ENCODE peak calls at places on chromosome 21, in five cellular contexts. One of them, this sample, is unnamed.

GRCh38 chr21:33750017-33750416 is 107.7 kb downstream of the ITSN1 start:
- DNase-seq in iPS DF 6.9: no peak
- DNase-seq in stimulated activated CD8-positive, alpha-beta memory T cell treated with anti-CD3 and anti-CD28 coated beads, Interleukin-15, amount 100 ng/mL, for 24 hours: no peak
- DNase-seq in WTC11: no peak
- DNase-seq in B cell: no peak
- DNase-seq in this sample: no peak

GRCh38 chr21:32340863-32341848 is 42.5 kb downstream of the MRAP start:
- DNase-seq in iPS DF 6.9: no peak
- DNase-seq in stimulated activated CD8-positive, alpha-beta memory T cell treated with anti-CD3 and anti-CD28 coated beads, Interleukin-15, amount 100 ng/mL, for 24 hours: no peak
- DNase-seq in WTC11: no peak
- DNase-seq in B cell: no peak
- DNase-seq in this sample: no peak

GRCh38 chr21:17828223-17828622 is 9.1 kb upstream of the C21orf91 start:
- DNase-seq in iPS DF 6.9: no peak
- DNase-seq in stimulated activated CD8-positive, alpha-beta memory T cell treated with anti-CD3 and anti-CD28 coated beads, Interleukin-15, amount 100 ng/mL, for 24 hours: no peak
- DNase-seq in WTC11: no peak
- DNase-seq in B cell: no peak
- DNase-seq in this sample: no peak

GRCh38 chr21:33026299-33026858 is 644 bp downstream of the OLIG2 start:
- DNase-seq in iPS DF 6.9: no peak
- DNase-seq in stimulated activated CD8-positive, alpha-beta memory T cell treated with anti-CD3 and anti-CD28 coated beads, Interleukin-15, amount 100 ng/mL, for 24 hours: no peak
- DNase-seq in WTC11: no peak
- DNase-seq in B cell: peak
- DNase-seq in this sample: peak

GRCh38 chr21:36141513-36141925 is 6.6 kb downstream of the CBR3 start:
- DNase-seq in iPS DF 6.9: peak
- DNase-seq in stimulated activated CD8-positive, alpha-beta memory T cell treated with anti-CD3 and anti-CD28 coated beads, Interleukin-15, amount 100 ng/mL, for 24 hours: peak
- DNase-seq in WTC11: peak
- DNase-seq in B cell: peak
- DNase-seq in this sample: peak

GRCh38 chr21:35249636-35250035 is 200.5 kb upstream of the RUNX1 start:
- DNase-seq in iPS DF 6.9: no peak
- DNase-seq in stimulated activated CD8-positive, alpha-beta memory T cell treated with anti-CD3 and anti-CD28 coated beads, Interleukin-15, amount 100 ng/mL, for 24 hours: no peak
- DNase-seq in WTC11: no peak
- DNase-seq in B cell: no peak
- DNase-seq in this sample: no peak

GRCh38 chr21:36692125-36692843 is 6.6 kb upstream of the SIM2 start:
- DNase-seq in iPS DF 6.9: no peak
- DNase-seq in stimulated activated CD8-positive, alpha-beta memory T cell treated with anti-CD3 and anti-CD28 coated beads, Interleukin-15, amount 100 ng/mL, for 24 hours: no peak
- DNase-seq in WTC11: no peak
- DNase-seq in B cell: no peak
- DNase-seq in this sample: no peak

GRCh38 chr21:43801006-43801783 is 11.8 kb downstream of the RRP1 start:
- DNase-seq in iPS DF 6.9: no peak
- DNase-seq in stimulated activated CD8-positive, alpha-beta memory T cell treated with anti-CD3 and anti-CD28 coated beads, Interleukin-15, amount 100 ng/mL, for 24 hours: no peak
- DNase-seq in WTC11: no peak
- DNase-seq in B cell: no peak
- DNase-seq in this sample: no peak

GRCh38 chr21:46295996-46296752 is 10.0 kb downstream of the YBEY start:
- DNase-seq in iPS DF 6.9: no peak
- DNase-seq in stimulated activated CD8-positive, alpha-beta memory T cell treated with anti-CD3 and anti-CD28 coated beads, Interleukin-15, amount 100 ng/mL, for 24 hours: peak
- DNase-seq in WTC11: no peak
- DNase-seq in B cell: peak
- DNase-seq in this sample: peak

GRCh38 chr21:44647222-44647552 is 973 bp downstream of the KRTAP10-11 start:
- DNase-seq in iPS DF 6.9: no peak
- DNase-seq in stimulated activated CD8-positive, alpha-beta memory T cell treated with anti-CD3 and anti-CD28 coated beads, Interleukin-15, amount 100 ng/mL, for 24 hours: no peak
- DNase-seq in WTC11: no peak
- DNase-seq in B cell: no peak
- DNase-seq in this sample: no peak

GRCh38 chr21:37253991-37254390 is 13.1 kb downstream of the VPS26C start:
- DNase-seq in iPS DF 6.9: no peak
- DNase-seq in stimulated activated CD8-positive, alpha-beta memory T cell treated with anti-CD3 and anti-CD28 coated beads, Interleukin-15, amount 100 ng/mL, for 24 hours: no peak
- DNase-seq in WTC11: no peak
- DNase-seq in B cell: no peak
- DNase-seq in this sample: no peak

GRCh38 chr21:42250422-42251403 is 31.8 kb downstream of the ABCG1 start:
- DNase-seq in iPS DF 6.9: no peak
- DNase-seq in stimulated activated CD8-positive, alpha-beta memory T cell treated with anti-CD3 and anti-CD28 coated beads, Interleukin-15, amount 100 ng/mL, for 24 hours: no peak
- DNase-seq in WTC11: no peak
- DNase-seq in B cell: no peak
- DNase-seq in this sample: no peak

GRCh38 chr21:29320021-29320420 is 21.3 kb downstream of the BACH1 start:
- DNase-seq in iPS DF 6.9: no peak
- DNase-seq in stimulated activated CD8-positive, alpha-beta memory T cell treated with anti-CD3 and anti-CD28 coated beads, Interleukin-15, amount 100 ng/mL, for 24 hours: no peak
- DNase-seq in WTC11: no peak
- DNase-seq in B cell: no peak
- DNase-seq in this sample: no peak

GRCh38 chr21:37748351-37748750 is 167.9 kb downstream of the KCNJ6 start:
- DNase-seq in iPS DF 6.9: no peak
- DNase-seq in stimulated activated CD8-positive, alpha-beta memory T cell treated with anti-CD3 and anti-CD28 coated beads, Interleukin-15, amount 100 ng/mL, for 24 hours: no peak
- DNase-seq in WTC11: no peak
- DNase-seq in B cell: no peak
- DNase-seq in this sample: no peak

GRCh38 chr21:44334637-44335030 is 4.6 kb downstream of the CFAP410 start:
- DNase-seq in iPS DF 6.9: no peak
- DNase-seq in stimulated activated CD8-positive, alpha-beta memory T cell treated with anti-CD3 and anti-CD28 coated beads, Interleukin-15, amount 100 ng/mL, for 24 hours: no peak
- DNase-seq in WTC11: no peak
- DNase-seq in B cell: no peak
- DNase-seq in this sample: no peak

GRCh38 chr21:35652872-35653271 is 407.5 kb downstream of the SETD4 start:
- DNase-seq in iPS DF 6.9: no peak
- DNase-seq in stimulated activated CD8-positive, alpha-beta memory T cell treated with anti-CD3 and anti-CD28 coated beads, Interleukin-15, amount 100 ng/mL, for 24 hours: no peak
- DNase-seq in WTC11: no peak
- DNase-seq in B cell: no peak
- DNase-seq in this sample: peak

GRCh38 chr21:37914211-37914900 is 1.9 kb downstream of the KCNJ6 start:
- DNase-seq in iPS DF 6.9: no peak
- DNase-seq in stimulated activated CD8-positive, alpha-beta memory T cell treated with anti-CD3 and anti-CD28 coated beads, Interleukin-15, amount 100 ng/mL, for 24 hours: no peak
- DNase-seq in WTC11: peak
- DNase-seq in B cell: no peak
- DNase-seq in this sample: peak

GRCh38 chr21:43684424-43684823 is 25.1 kb downstream of the RRP1B start:
- DNase-seq in iPS DF 6.9: no peak
- DNase-seq in stimulated activated CD8-positive, alpha-beta memory T cell treated with anti-CD3 and anti-CD28 coated beads, Interleukin-15, amount 100 ng/mL, for 24 hours: no peak
- DNase-seq in WTC11: no peak
- DNase-seq in B cell: no peak
- DNase-seq in this sample: no peak

GRCh38 chr21:40466893-40467483 is 380.0 kb downstream of the DSCAM start:
- DNase-seq in iPS DF 6.9: no peak
- DNase-seq in stimulated activated CD8-positive, alpha-beta memory T cell treated with anti-CD3 and anti-CD28 coated beads, Interleukin-15, amount 100 ng/mL, for 24 hours: no peak
- DNase-seq in WTC11: no peak
- DNase-seq in B cell: no peak
- DNase-seq in this sample: peak

GRCh38 chr21:42164064-42164789 is 54.7 kb upstream of the ABCG1 start:
- DNase-seq in iPS DF 6.9: no peak
- DNase-seq in stimulated activated CD8-positive, alpha-beta memory T cell treated with anti-CD3 and anti-CD28 coated beads, Interleukin-15, amount 100 ng/mL, for 24 hours: no peak
- DNase-seq in WTC11: peak
- DNase-seq in B cell: peak
- DNase-seq in this sample: peak

GRCh38 chr21:37873655-37874054 is 42.6 kb downstream of the KCNJ6 start:
- DNase-seq in iPS DF 6.9: no peak
- DNase-seq in stimulated activated CD8-positive, alpha-beta memory T cell treated with anti-CD3 and anti-CD28 coated beads, Interleukin-15, amount 100 ng/mL, for 24 hours: no peak
- DNase-seq in WTC11: no peak
- DNase-seq in B cell: no peak
- DNase-seq in this sample: no peak

GRCh38 chr21:45248301-45248892 is 39.3 kb downstream of the POFUT2 start:
- DNase-seq in iPS DF 6.9: no peak
- DNase-seq in stimulated activated CD8-positive, alpha-beta memory T cell treated with anti-CD3 and anti-CD28 coated beads, Interleukin-15, amount 100 ng/mL, for 24 hours: no peak
- DNase-seq in WTC11: no peak
- DNase-seq in B cell: no peak
- DNase-seq in this sample: no peak

GRCh38 chr21:14684071-14684470 is 138.0 kb upstream of the SAMSN1 start:
- DNase-seq in iPS DF 6.9: no peak
- DNase-seq in stimulated activated CD8-positive, alpha-beta memory T cell treated with anti-CD3 and anti-CD28 coated beads, Interleukin-15, amount 100 ng/mL, for 24 hours: no peak
- DNase-seq in WTC11: no peak
- DNase-seq in B cell: no peak
- DNase-seq in this sample: peak

GRCh38 chr21:14271053-14271452 is 55.1 kb downstream of the RBM11 start:
- DNase-seq in iPS DF 6.9: no peak
- DNase-seq in stimulated activated CD8-positive, alpha-beta memory T cell treated with anti-CD3 and anti-CD28 coated beads, Interleukin-15, amount 100 ng/mL, for 24 hours: no peak
- DNase-seq in WTC11: no peak
- DNase-seq in B cell: no peak
- DNase-seq in this sample: no peak

GRCh38 chr21:30689822-30690221 is 28.8 kb downstream of the KRTAP21-3 start:
- DNase-seq in iPS DF 6.9: no peak
- DNase-seq in stimulated activated CD8-positive, alpha-beta memory T cell treated with anti-CD3 and anti-CD28 coated beads, Interleukin-15, amount 100 ng/mL, for 24 hours: no peak
- DNase-seq in WTC11: peak
- DNase-seq in B cell: no peak
- DNase-seq in this sample: no peak

GRCh38 chr21:42515708-42516502 is 2.3 kb downstream of the SLC37A1 start:
- DNase-seq in iPS DF 6.9: no peak
- DNase-seq in stimulated activated CD8-positive, alpha-beta memory T cell treated with anti-CD3 and anti-CD28 coated beads, Interleukin-15, amount 100 ng/mL, for 24 hours: no peak
- DNase-seq in WTC11: no peak
- DNase-seq in B cell: no peak
- DNase-seq in this sample: no peak

GRCh38 chr21:38039841-38040240 is 123.6 kb upstream of the KCNJ6 start:
- DNase-seq in iPS DF 6.9: no peak
- DNase-seq in stimulated activated CD8-positive, alpha-beta memory T cell treated with anti-CD3 and anti-CD28 coated beads, Interleukin-15, amount 100 ng/mL, for 24 hours: no peak
- DNase-seq in WTC11: no peak
- DNase-seq in B cell: no peak
- DNase-seq in this sample: no peak

GRCh38 chr21:34971656-34972055 is 77.4 kb downstream of the RUNX1 start:
- DNase-seq in iPS DF 6.9: no peak
- DNase-seq in stimulated activated CD8-positive, alpha-beta memory T cell treated with anti-CD3 and anti-CD28 coated beads, Interleukin-15, amount 100 ng/mL, for 24 hours: no peak
- DNase-seq in WTC11: no peak
- DNase-seq in B cell: no peak
- DNase-seq in this sample: peak

GRCh38 chr21:45575304-45575992 is 33.2 kb upstream of the SLC19A1 start:
- DNase-seq in iPS DF 6.9: no peak
- DNase-seq in stimulated activated CD8-positive, alpha-beta memory T cell treated with anti-CD3 and anti-CD28 coated beads, Interleukin-15, amount 100 ng/mL, for 24 hours: no peak
- DNase-seq in WTC11: peak
- DNase-seq in B cell: peak
- DNase-seq in this sample: no peak